ENCODE peak calls at places on chromosome 15, in five cellular contexts. One of them, this sample, is unnamed.

GRCh38 chr15:74384566-74385441 is 17.4 kb upstream of the CYP11A1 start:
- DNase-seq in ELR: peak; percentile 83
- DNase-seq in brain microvascular endothelial cell: no peak
- DNase-seq in posterior vena cava: no peak
- DNase-seq in pulmonary artery endothelial cell: no peak
- DNase-seq in this sample: no peak

GRCh38 chr15:95932676-95933075 is 397.8 kb upstream of the NR2F2 start:
- DNase-seq in brain microvascular endothelial cell: peak; percentile 34
- DNase-seq in ELR: peak; percentile 81
- DNase-seq in posterior vena cava: no peak
- DNase-seq in pulmonary artery endothelial cell: no peak
- DNase-seq in this sample: no peak

GRCh38 chr15:64213646-64214045 is 50.8 kb upstream of the PPIB start:
- DNase-seq in pulmonary artery endothelial cell: no peak
- DNase-seq in posterior vena cava: no peak
- DNase-seq in brain microvascular endothelial cell: no peak
- DNase-seq in ELR: peak; percentile 10
- DNase-seq in this sample: no peak

GRCh38 chr15:84818221-84819131 is 1.3 kb downstream of the ALPK3 start:
- DNase-seq in ELR: no peak
- DNase-seq in pulmonary artery endothelial cell: peak; percentile 71
- DNase-seq in posterior vena cava: no peak
- DNase-seq in brain microvascular endothelial cell: peak; percentile 67
- DNase-seq in this sample: peak; percentile 84

GRCh38 chr15:68536331-68537095 is 42.3 kb upstream of the CORO2B start:
- DNase-seq in posterior vena cava: no peak
- DNase-seq in ELR: peak; percentile 69
- DNase-seq in brain microvascular endothelial cell: peak; percentile 91
- DNase-seq in pulmonary artery endothelial cell: no peak
- DNase-seq in this sample: no peak

GRCh38 chr15:62883938-62884479 is 158.5 kb upstream of the TPM1 start:
- DNase-seq in brain microvascular endothelial cell: no peak
- DNase-seq in posterior vena cava: no peak
- DNase-seq in ELR: no peak
- DNase-seq in pulmonary artery endothelial cell: no peak
- DNase-seq in this sample: no peak

GRCh38 chr15:46815765-46816164 is 901.5 kb upstream of the SEMA6D start:
- DNase-seq in pulmonary artery endothelial cell: no peak
- DNase-seq in ELR: no peak
- DNase-seq in brain microvascular endothelial cell: no peak
- DNase-seq in posterior vena cava: no peak
- DNase-seq in this sample: peak; percentile 62

GRCh38 chr15:64897345-64897985 is 14.2 kb upstream of the ANKDD1A start:
- DNase-seq in posterior vena cava: peak; percentile 91
- DNase-seq in pulmonary artery endothelial cell: no peak
- DNase-seq in brain microvascular endothelial cell: peak; percentile 53
- DNase-seq in ELR: peak; percentile 82
- DNase-seq in this sample: no peak

GRCh38 chr15:49079340-49080039 is 33.2 kb upstream of the SECISBP2L start:
- DNase-seq in ELR: no peak
- DNase-seq in posterior vena cava: no peak
- DNase-seq in brain microvascular endothelial cell: no peak
- DNase-seq in pulmonary artery endothelial cell: no peak
- DNase-seq in this sample: no peak

GRCh38 chr15:76972420-76973361 is 22.2 kb upstream of the PSTPIP1 start:
- DNase-seq in ELR: no peak
- DNase-seq in posterior vena cava: no peak
- DNase-seq in brain microvascular endothelial cell: peak; percentile 13
- DNase-seq in pulmonary artery endothelial cell: no peak
- DNase-seq in this sample: no peak

GRCh38 chr15:78540135-78540954 is at the start of gene PSMA4:
- DNase-seq in pulmonary artery endothelial cell: peak; percentile 41
- DNase-seq in ELR: peak; percentile 85
- DNase-seq in posterior vena cava: peak; percentile 98
- DNase-seq in brain microvascular endothelial cell: peak; percentile 77
- DNase-seq in this sample: peak; percentile 86

This sample was measured in COR-L47.